ENCODE peak calls at places on chromosomes 13 and 19, in five cellular contexts. X is tibial nerve, K is IMR-90, W is uterus, H is GM12891. F is an unnamed sample.

GRCh38 chr13:33489563-33489962 is 204.0 kb upstream of the STARD13 start:
- DNase-seq in H (no peak), K (no peak), W (no peak), X (no peak), F (no peak)

GRCh38 chr13:30431269-30431950 is 9.1 kb downstream of the UBE2L5 start:
- DNase-seq in W (no peak), X (no peak), K (peak; percentile 8), H (no peak), F (no peak)

GRCh38 chr19:3622224-3622623 is 4.4 kb downstream of the CACTIN start:
- DNase-seq in K (no peak), X (no peak), W (no peak), H (no peak), F (no peak)

GRCh38 chr13:32001392-32001768 is 30.2 kb upstream of the FRY start:
- DNase-seq in W (no peak), K (peak; percentile 41), X (no peak), H (peak; percentile 54), F (peak; percentile 14)

GRCh38 chr13:50572129-50572528 is 271.4 kb downstream of the DLEU7 start:
- DNase-seq in W (no peak), X (no peak), H (no peak), K (no peak), F (no peak)

GRCh38 chr13:58461217-58461616 is 829.7 kb downstream of the PCDH17 start:
- DNase-seq in H (no peak), X (no peak), K (no peak), W (no peak), F (no peak)

GRCh38 chr13:100875392-100876043 is 200.9 kb upstream of the TMTC4 start:
- DNase-seq in W (no peak), H (no peak), K (peak; percentile 96), X (no peak), F (peak; percentile 27)

GRCh38 chr19:7766535-7766934 is 3.5 kb downstream of the CLEC4M start:
- DNase-seq in W (no peak), H (no peak), X (no peak), K (no peak), F (no peak)

GRCh38 chr19:49847731-49848696 is 2.9 kb upstream of the PTOV1 start:
- DNase-seq in W (no peak), X (no peak), H (no peak), K (peak; percentile 91), F (peak; percentile 90)

GRCh38 chr13:30112602-30113435 is 194.5 kb downstream of the KATNAL1 start:
- DNase-seq in X (peak; percentile 75), W (peak; percentile 86), K (peak; percentile 85), H (peak; percentile 62), F (peak; percentile 38)

GRCh38 chr13:76229281-76229680 is 593.2 kb downstream of the LMO7 start:
- DNase-seq in H (no peak), K (no peak), W (no peak), X (no peak), F (no peak)

GRCh38 chr19:6519289-6519688 is 11.5 kb upstream of the TNFSF9 start:
- DNase-seq in X (no peak), K (peak; percentile 61), H (no peak), W (no peak), F (no peak)

GRCh38 chr19:15216363-15216762 is 15.6 kb upstream of the NOTCH3 start:
- DNase-seq in K (no peak), H (no peak), X (no peak), W (no peak), F (no peak)

GRCh38 chr19:11092181-11092538 is 2.9 kb downstream of the LDLR start:
- DNase-seq in H (no peak), W (no peak), K (peak; percentile 74), X (no peak), F (no peak)

GRCh38 chr13:36680918-36681317 is 7.1 kb downstream of the SERTM1 start:
- DNase-seq in W (peak; percentile 76), X (no peak), K (no peak), H (no peak), F (no peak)

GRCh38 chr19:43476606-43477005 is 11.2 kb upstream of the LYPD3 start:
- DNase-seq in H (no peak), X (no peak), K (peak; percentile 94), W (no peak), F (peak; percentile 41)

GRCh38 chr13:30145709-30146367 is 161.5 kb downstream of the KATNAL1 start:
- DNase-seq in H (no peak), W (no peak), X (no peak), K (no peak), F (no peak)

GRCh38 chr13:32314968-32315254 is 252 bp downstream of the ZAR1L start:
- DNase-seq in H (peak; percentile 16), K (peak; percentile 44), X (peak; percentile 60), W (peak; percentile 43), F (no peak)

GRCh38 chr19:43499042-43499441 is 5.5 kb downstream of the PHLDB3 start:
- DNase-seq in W (no peak), H (no peak), X (no peak), K (no peak), F (no peak)

GRCh38 chr19:8965887-8966286 is 44.3 kb downstream of the MUC16 start:
- DNase-seq in K (no peak), H (no peak), W (no peak), X (no peak), F (no peak)

GRCh38 chr13:36207672-36208071 is 6.7 kb downstream of the SOHLH2 start:
- DNase-seq in K (no peak), W (no peak), X (no peak), H (no peak), F (no peak)

GRCh38 chr19:50419022-50419579 is 363 bp downstream of the SPIB start:
- DNase-seq in X (no peak), H (no peak), W (no peak), K (no peak), F (no peak)

GRCh38 chr13:34776390-34776981 is 165.6 kb upstream of the NBEA start:
- DNase-seq in K (no peak), H (no peak), W (no peak), X (no peak), F (no peak)

GRCh38 chr13:110565296-110565695 is 3.8 kb upstream of the RAB20 start:
- DNase-seq in W (no peak), X (no peak), H (no peak), K (no peak), F (no peak)

GRCh38 chr13:114161028-114161556 is 18.0 kb upstream of the CFAP97D2 start:
- DNase-seq in X (no peak), W (no peak), K (no peak), H (no peak), F (no peak)

GRCh38 chr13:114162533-114162922 is 16.5 kb upstream of the CFAP97D2 start:
- DNase-seq in X (no peak), W (no peak), K (no peak), H (no peak), F (no peak)

GRCh38 chr13:114164027-114164426 is 15.0 kb upstream of the CFAP97D2 start:
- DNase-seq in X (no peak), H (no peak), K (no peak), W (no peak), F (no peak)

GRCh38 chr13:114164681-114165429 is 14.2 kb upstream of the CFAP97D2 start:
- DNase-seq in W (no peak), H (no peak), K (no peak), X (no peak), F (no peak)

GRCh38 chr13:114161644-114162532 is 17.2 kb upstream of the CFAP97D2 start:
- DNase-seq in X (peak; percentile 40), W (peak; percentile 58), K (peak; percentile 19), H (no peak), F (no peak)
- TF ChIP-seq POLR2A in X (no peak), W (no peak), K (no peak), H (no peak), F (no peak)

GRCh38 chr19:46736544-46737274 is 9.1 kb upstream of the FKRP start:
- DNase-seq in X (no peak), H (no peak), W (no peak), K (no peak), F (no peak)
- TF ChIP-seq POLR2A in X (no peak), H (no peak), W (no peak), K (no peak), F (no peak)

GRCh38 chr19:34253711-34254551 is 423 bp upstream of the GARRE1 start:
- DNase-seq in W (peak; percentile 82), K (peak; percentile 47), X (peak; percentile 78), H (peak; percentile 85), F (no peak)
- TF ChIP-seq POLR2A in W (peak; percentile 86), K (peak; percentile 38), X (peak; percentile 85), H (peak; percentile 55), F (peak; percentile 84)

DNA sequence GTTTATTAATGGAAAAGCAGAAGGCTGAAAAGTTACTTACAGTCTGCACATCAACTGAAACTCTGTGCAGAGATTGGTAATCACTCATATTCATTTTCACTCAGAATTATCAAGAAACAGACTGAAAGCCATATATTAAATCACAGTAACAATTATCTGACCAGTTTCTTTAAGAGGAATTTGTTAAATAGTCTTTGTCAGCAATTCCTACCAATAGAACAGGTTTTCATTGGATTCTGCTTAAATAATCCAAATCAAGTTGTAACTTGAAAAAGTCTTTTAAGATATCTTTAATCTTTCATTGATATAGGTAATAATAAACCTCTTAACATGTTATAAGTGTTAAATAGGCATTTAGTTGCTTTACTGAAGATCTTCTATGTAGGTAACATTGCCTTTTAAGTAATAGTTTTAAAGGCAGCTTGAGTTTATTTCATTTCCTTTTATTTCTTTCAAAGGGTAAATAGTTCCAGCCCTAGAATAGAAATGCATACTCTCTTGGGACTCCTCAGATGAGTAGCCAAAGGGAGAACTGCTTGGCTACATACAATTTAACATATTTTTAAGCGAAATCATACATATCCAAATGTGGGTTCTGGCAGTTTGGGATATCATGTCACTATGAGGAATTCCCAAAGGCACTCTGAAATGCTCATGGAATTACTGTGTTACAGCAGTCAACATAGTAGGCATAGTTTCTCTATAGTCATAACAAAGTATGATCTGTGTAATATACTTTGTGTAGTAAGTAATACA is 326.0 kb upstream of the SPRY2 start:
- DNase-seq in K (no peak), X (no peak), H (no peak), W (no peak), F (no peak)
- TF ChIP-seq POLR2A in K (no peak), X (no peak), H (no peak), W (no peak), F (no peak)

GRCh38 chr19:56101095-56101494 is 20.0 kb downstream of the ZNF787 start:
- DNase-seq in K (no peak), H (no peak), X (no peak), W (no peak), F (no peak)

GRCh38 chr19:56097776-56098175 is 23.3 kb downstream of the ZNF787 start:
- DNase-seq in H (no peak), K (no peak), W (no peak), X (no peak), F (no peak)

GRCh38 chr19:56099638-56100539 is 21.2 kb downstream of the ZNF787 start:
- DNase-seq in X (no peak), K (no peak), W (no peak), H (no peak), F (no peak)

GRCh38 chr19:56097306-56097705 is 23.8 kb downstream of the ZNF787 start:
- DNase-seq in H (no peak), X (no peak), W (no peak), K (no peak), F (no peak)

GRCh38 chr19:56098731-56099577 is 22.1 kb downstream of the ZNF787 start:
- DNase-seq in K (no peak), W (no peak), H (no peak), X (no peak), F (no peak)
- TF ChIP-seq POLR2A in K (no peak), W (no peak), H (no peak), X (no peak), F (no peak)